ENCODE peak calls at places on chromosomes 5 and 9, in eight cellular contexts. M is GM23338, W is bronchial epithelial cell, E is right cardiac atrium, G is pancreas, C is fibroblast of pulmonary artery, L is GM23248, O is psoas muscle. N is an unnamed sample.

GRCh38 chr5:151382576-151382975 is 35.2 kb upstream of the SLC36A2 start:
- DNase-seq in W (peak), L (no peak), O (no peak), M (no peak), E (no peak), G (no peak), C (no peak), N (no peak)

GRCh38 chr9:96333958-96334357 is 32.0 kb upstream of the HSD17B3 start:
- DNase-seq in G (no peak), E (no peak), L (no peak), O (no peak), W (no peak), C (no peak), M (no peak), N (no peak)

GRCh38 chr9:78539904-78540303 is 243.0 kb downstream of the PSAT1 start:
- DNase-seq in W (no peak), E (no peak), O (peak), L (peak), G (no peak), C (peak), M (no peak), N (no peak)

GRCh38 chr5:111068208-111068607 is 3.3 kb upstream of the TSLP start:
- DNase-seq in G (no peak), W (peak), C (peak), O (no peak), L (peak), E (no peak), M (no peak), N (no peak)

GRCh38 chr5:154477382-154478223 is 424 bp downstream of the HAND1 start:
- DNase-seq in L (peak), C (no peak), G (peak), W (no peak), M (peak), E (peak), O (peak), N (peak)

GRCh38 chr9:37645903-37646506 is 4.7 kb upstream of the FRMPD1 start:
- DNase-seq in E (no peak), M (no peak), G (no peak), C (no peak), W (no peak), L (no peak), O (no peak), N (no peak)

GRCh38 chr9:112268421-112268820 is 65.0 kb downstream of the PTBP3 start:
- DNase-seq in M (no peak), C (no peak), G (no peak), O (no peak), E (no peak), L (no peak), W (no peak), N (no peak)

GRCh38 chr9:130839237-130840111 is 4.4 kb downstream of the ABL1 start:
- DNase-seq in O (no peak), C (no peak), G (no peak), M (no peak), W (no peak), L (peak), E (no peak), N (no peak)

GRCh38 chr9:34380034-34380510 is 3.4 kb upstream of the MYORG start:
- DNase-seq in W (no peak), O (no peak), G (peak), E (no peak), M (peak), L (no peak), C (no peak), N (no peak)

GRCh38 chr9:119009253-119009652 is 360.0 kb downstream of the BRINP1 start:
- DNase-seq in E (no peak), G (no peak), W (peak), L (peak), M (peak), O (no peak), C (no peak), N (no peak)

GRCh38 chr5:136192526-136193395 is at the start of gene SMIM32:
- DNase-seq in G (peak), M (peak), E (no peak), C (peak), W (no peak), O (peak), L (peak), N (peak)

GRCh38 chr5:133489632-133490031 is 122.7 kb downstream of the FSTL4 start:
- DNase-seq in G (no peak), M (no peak), C (no peak), W (peak), E (no peak), O (no peak), L (no peak), N (no peak)

GRCh38 chr5:130337179-130337888 is 433.1 kb downstream of the CHSY3 start:
- DNase-seq in M (peak), G (no peak), C (peak), E (no peak), W (peak), O (no peak), L (peak), N (peak)

GRCh38 chr5:147509041-147509709 is 693 bp downstream of the DPYSL3 start:
- DNase-seq in G (peak), O (peak), L (peak), E (peak), C (no peak), M (peak), W (no peak), N (peak)

GRCh38 chr5:147510885-147511284 is 1.0 kb upstream of the DPYSL3 start:
- DNase-seq in W (peak), C (no peak), E (no peak), G (no peak), O (no peak), M (no peak), L (no peak), N (no peak)

GRCh38 chr5:147507480-147508126 is 2.3 kb downstream of the DPYSL3 start:
- DNase-seq in L (peak), W (peak), E (no peak), O (no peak), M (no peak), C (peak), G (no peak), N (no peak)

GRCh38 chr5:147509710-147510651 is at the start of gene DPYSL3:
- DNase-seq in E (peak), L (peak), C (peak), M (peak), W (peak), O (peak), G (peak), N (peak)

DNA sequence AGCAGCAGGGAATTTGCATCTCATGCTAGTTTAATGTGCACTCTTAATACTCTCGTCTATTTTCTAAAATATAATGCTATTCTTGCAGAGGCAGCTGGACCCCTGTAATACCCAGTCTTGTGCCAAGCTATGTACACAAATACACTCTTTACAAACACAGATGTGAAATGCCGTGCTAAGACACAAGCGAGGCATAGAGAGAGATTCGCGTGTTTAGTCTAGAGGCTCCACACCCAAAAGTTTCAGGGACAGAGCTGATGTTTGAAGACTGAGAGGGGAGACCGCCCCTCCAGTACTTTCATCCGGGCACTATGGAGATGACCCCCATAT is 1.2 kb downstream of the DPYSL3 start:
- DNase-seq in G (no peak), L (peak), E (no peak), O (no peak), M (no peak), W (no peak), C (no peak), N (no peak)
- H3K4me3 ChIP-seq in G (peak), L (peak), E (peak), O (peak), M (peak), W (peak), C (peak), N (peak)

GRCh38 chr5:14810282-14810681 is 61.3 kb downstream of the ANKH start:
- DNase-seq in G (no peak), O (no peak), W (peak), L (no peak), M (no peak), E (no peak), C (no peak), N (no peak)
- H3K4me3 ChIP-seq in G (no peak), O (no peak), W (no peak), L (peak), M (no peak), E (no peak), C (no peak), N (no peak)

GRCh38 chr5:146533882-146534281 is 17.9 kb upstream of the GPR151 start:
- DNase-seq in C (no peak), O (no peak), L (no peak), M (peak), E (no peak), W (no peak), G (no peak), N (no peak)
- H3K4me3 ChIP-seq in C (no peak), O (no peak), L (no peak), M (no peak), E (no peak), W (no peak), G (no peak), N (no peak)

DNA sequence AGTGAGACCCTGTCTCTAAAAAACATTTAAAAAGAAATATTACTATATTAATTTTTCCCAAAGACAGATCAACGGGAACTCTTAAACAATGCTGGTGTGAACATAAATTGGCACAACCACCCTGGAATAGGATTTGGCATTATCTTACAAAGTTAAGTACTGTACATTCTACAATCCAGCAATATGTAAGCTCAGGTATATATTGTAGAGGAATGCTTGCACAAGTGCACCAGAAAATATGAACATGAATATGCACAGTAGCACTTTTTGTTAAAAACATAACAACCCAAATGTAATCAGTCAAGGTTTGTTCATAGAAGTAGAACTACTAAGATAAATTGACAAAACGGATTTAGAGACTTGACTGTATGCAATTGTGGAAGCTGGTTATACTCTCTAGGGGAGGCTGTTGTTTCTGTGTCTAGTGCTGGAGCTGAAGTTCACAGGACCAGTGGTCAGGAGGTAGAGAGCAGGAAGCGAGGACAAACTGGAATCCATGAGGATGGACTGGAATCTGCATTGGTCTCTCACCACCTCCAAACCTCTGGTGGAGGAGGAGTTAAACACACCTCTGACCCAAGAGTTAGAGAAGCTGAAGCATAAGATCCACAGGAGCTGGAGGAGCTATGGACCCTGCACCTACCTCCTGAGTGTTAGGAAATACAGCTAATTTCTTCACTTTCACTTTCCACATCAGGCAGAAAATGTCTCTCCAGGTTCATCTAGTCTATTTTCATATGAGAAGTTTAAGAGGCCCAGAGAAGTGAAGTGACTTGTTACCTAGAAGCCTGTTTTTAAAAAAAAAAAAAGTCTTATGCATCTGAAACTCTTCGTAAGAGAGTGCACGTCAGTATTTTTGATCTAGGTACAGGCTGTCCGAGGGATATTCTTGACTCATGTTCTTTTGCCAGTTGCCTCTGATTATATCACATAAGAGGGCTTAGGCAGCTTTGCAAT is 20.3 kb upstream of the RIC1 start:
- DNase-seq in G (no peak), E (no peak), W (no peak), L (peak), M (no peak), O (no peak), C (peak), N (no peak)
- H3K4me3 ChIP-seq in G (peak), E (peak), W (no peak), L (peak), M (no peak), O (peak), C (peak), N (peak)

DNA sequence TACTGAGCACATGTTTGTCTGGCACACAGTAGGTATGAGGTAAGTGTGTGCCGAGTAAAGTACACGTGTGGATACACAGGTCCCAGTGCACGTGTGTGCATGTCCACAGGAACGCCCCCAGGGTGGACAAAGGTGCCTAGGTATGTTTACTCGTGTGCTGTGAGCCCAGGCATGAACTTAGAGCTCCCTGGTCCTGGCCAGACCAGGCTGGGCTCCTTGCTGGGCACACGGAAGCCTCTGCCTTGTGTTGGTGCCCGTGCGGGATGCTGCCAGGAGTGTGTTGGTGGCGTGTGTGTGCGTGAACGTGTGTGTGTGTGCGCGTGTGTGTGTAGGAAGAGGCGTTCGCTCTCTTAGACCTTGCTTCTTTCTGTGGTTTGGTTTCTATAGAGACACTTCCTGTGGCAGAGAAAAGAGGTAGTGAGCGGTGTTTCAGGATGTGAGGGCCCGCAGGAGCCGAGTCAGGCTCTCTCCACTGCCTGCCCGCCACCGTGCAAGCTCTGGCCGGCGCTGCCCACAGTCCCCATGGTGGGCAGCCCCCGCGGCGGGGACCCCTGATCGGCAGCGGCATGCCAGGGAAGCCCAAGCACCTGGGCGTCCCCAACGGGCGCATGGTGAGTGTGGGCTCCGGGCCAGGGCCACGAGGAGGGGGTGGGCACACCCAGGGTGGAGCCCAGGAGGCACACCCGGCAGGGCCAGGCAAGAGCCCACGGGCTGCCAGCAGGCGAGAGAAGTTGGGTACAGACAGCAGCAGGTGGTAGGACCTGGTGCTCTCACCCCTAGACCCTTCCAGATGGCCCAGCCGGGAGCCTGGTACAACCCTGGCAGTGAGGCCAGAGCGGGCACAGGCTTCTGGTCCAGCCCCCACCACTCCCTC is at the start of gene RGS14:
- DNase-seq in C (peak), M (no peak), W (peak), E (no peak), G (peak), L (peak), O (peak), N (peak)
- H3K4me3 ChIP-seq in C (no peak), M (no peak), W (peak), E (no peak), G (no peak), L (no peak), O (peak), N (peak)

GRCh38 chr5:122311888-122312669 is at the start of gene SNCAIP:
- DNase-seq in C (peak), W (no peak), G (peak), O (peak), M (peak), L (peak), E (peak), N (peak)
- H3K4me3 ChIP-seq in C (peak), W (peak), G (peak), O (peak), M (peak), L (peak), E (peak), N (peak)

DNA sequence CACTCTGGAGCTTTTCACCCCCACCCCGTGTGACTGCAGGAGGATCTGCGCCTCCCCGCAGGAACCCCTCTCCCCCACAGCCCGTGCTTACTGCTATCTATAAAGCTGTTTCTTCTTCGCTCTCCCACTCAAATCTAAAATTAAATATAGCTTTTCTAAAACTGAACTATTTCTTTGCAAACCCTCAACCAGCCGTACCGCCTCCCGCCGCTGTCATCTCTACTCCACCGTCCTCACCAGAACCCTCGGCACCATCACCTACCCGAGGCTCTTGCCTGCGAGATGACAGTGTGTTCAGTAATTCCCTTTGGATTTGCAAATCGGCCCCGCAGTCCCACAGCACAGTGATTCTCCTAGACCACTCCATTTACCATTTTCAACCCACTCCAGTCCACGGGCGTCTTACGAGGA is 13.6 kb downstream of the LPCAT1 start:
- DNase-seq in E (no peak), L (no peak), G (peak), W (no peak), C (no peak), M (no peak), O (peak), N (peak)
- H3K4me3 ChIP-seq in E (no peak), L (no peak), G (no peak), W (no peak), C (no peak), M (no peak), O (no peak), N (no peak)

DNA sequence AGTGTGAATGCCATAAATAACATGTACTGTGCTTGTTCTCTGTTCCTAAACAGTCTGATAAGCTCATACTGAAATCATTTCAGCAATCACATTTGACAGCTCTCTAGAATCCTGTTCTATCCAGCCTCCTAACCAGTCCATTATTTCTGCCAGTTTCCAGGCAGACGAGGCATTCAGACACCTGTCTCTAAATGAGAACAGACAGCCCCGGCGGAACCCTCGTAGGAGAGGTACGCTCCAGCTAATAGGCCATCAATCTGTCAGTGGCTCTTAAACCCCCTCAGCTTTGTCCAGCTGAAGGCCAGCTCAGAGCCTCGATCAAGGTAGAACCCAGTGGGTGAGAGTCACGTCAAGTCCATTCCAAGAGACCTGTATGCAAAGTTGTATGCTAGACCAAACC is 272.3 kb downstream of the GLIS3 start:
- DNase-seq in G (no peak), O (no peak), W (no peak), E (no peak), C (no peak), L (no peak), M (no peak), N (no peak)
- H3K4me3 ChIP-seq in G (no peak), O (no peak), W (no peak), E (no peak), C (no peak), L (no peak), M (no peak), N (no peak)

GRCh38 chr5:77302653-77303052 is 92.2 kb downstream of the PDE8B start:
- DNase-seq in L (no peak), W (no peak), G (no peak), E (no peak), M (no peak), C (no peak), O (no peak), N (no peak)
- H3K4me3 ChIP-seq in L (no peak), W (no peak), G (no peak), E (no peak), M (no peak), C (no peak), O (no peak), N (no peak)

GRCh38 chr9:35726876-35727438 is 5.0 kb downstream of the TLN1 start:
- DNase-seq in G (no peak), C (peak), L (peak), W (no peak), E (peak), O (no peak), M (peak), N (peak)
- H3K4me3 ChIP-seq in G (no peak), C (peak), L (peak), W (no peak), E (no peak), O (peak), M (peak), N (no peak)